ENCODE peak calls at places on chromosome X, in seven cellular contexts. One of them, this sample, is unnamed.

GRCh38 chrX:152637649-152638442 is at the start of gene GABRQ:
- DNase-seq in H9: peak
- DNase-seq in mesenchymal stem cell: no peak
- DNase-seq in mesendoderm: peak
- DNase-seq in H1: peak
- DNase-seq in trophoblast cell: peak
- DNase-seq in neuronal stem cell: peak
- DNase-seq in this sample: no peak

GRCh38 chrX:155666741-155667140 is 54.0 kb upstream of the TMLHE start:
- DNase-seq in H1: no peak
- DNase-seq in neuronal stem cell: no peak
- DNase-seq in H9: no peak
- DNase-seq in mesenchymal stem cell: no peak
- DNase-seq in trophoblast cell: no peak
- DNase-seq in mesendoderm: no peak
- DNase-seq in this sample: no peak

GRCh38 chrX:85159644-85160043 is 83.9 kb downstream of the SATL1 start:
- DNase-seq in H9: no peak
- DNase-seq in trophoblast cell: no peak
- DNase-seq in mesenchymal stem cell: no peak
- DNase-seq in neuronal stem cell: no peak
- DNase-seq in H1: no peak
- DNase-seq in mesendoderm: no peak
- DNase-seq in this sample: no peak

GRCh38 chrX:13485167-13485566 is 84.2 kb upstream of the EGFL6 start:
- DNase-seq in H9: no peak
- DNase-seq in trophoblast cell: no peak
- DNase-seq in mesendoderm: peak
- DNase-seq in neuronal stem cell: no peak
- DNase-seq in H1: no peak
- DNase-seq in mesenchymal stem cell: no peak
- DNase-seq in this sample: no peak

GRCh38 chrX:22889824-22890223 is 109.9 kb upstream of the DDX53 start:
- DNase-seq in neuronal stem cell: no peak
- DNase-seq in trophoblast cell: no peak
- DNase-seq in H1: no peak
- DNase-seq in mesendoderm: no peak
- DNase-seq in mesenchymal stem cell: no peak
- DNase-seq in H9: no peak
- DNase-seq in this sample: no peak

GRCh38 chrX:99394450-99394849 is 1015.6 kb downstream of the PCDH19 start:
- DNase-seq in H1: no peak
- DNase-seq in trophoblast cell: no peak
- DNase-seq in mesenchymal stem cell: no peak
- DNase-seq in mesendoderm: peak
- DNase-seq in H9: peak
- DNase-seq in neuronal stem cell: no peak
- DNase-seq in this sample: no peak

GRCh38 chrX:129193357-129193756 is 329.9 kb downstream of the SMARCA1 start:
- DNase-seq in H1: no peak
- DNase-seq in neuronal stem cell: no peak
- DNase-seq in H9: no peak
- DNase-seq in mesendoderm: no peak
- DNase-seq in mesenchymal stem cell: no peak
- DNase-seq in trophoblast cell: no peak
- DNase-seq in this sample: no peak

GRCh38 chrX:154546354-154547244 is at the start of gene G6PD:
- DNase-seq in trophoblast cell: peak
- DNase-seq in neuronal stem cell: peak
- DNase-seq in mesendoderm: peak
- DNase-seq in mesenchymal stem cell: peak
- DNase-seq in H9: peak
- DNase-seq in H1: no peak
- DNase-seq in this sample: peak

GRCh38 chrX:40012800-40013682 is 84.7 kb downstream of the BCOR start:
- DNase-seq in H9: peak
- DNase-seq in mesendoderm: peak
- DNase-seq in H1: no peak
- DNase-seq in neuronal stem cell: no peak
- DNase-seq in mesenchymal stem cell: peak
- DNase-seq in trophoblast cell: no peak
- DNase-seq in this sample: peak

GRCh38 chrX:26952213-26952612 is 510.9 kb downstream of the PPP4R3C start:
- DNase-seq in mesendoderm: peak
- DNase-seq in H1: no peak
- DNase-seq in mesenchymal stem cell: peak
- DNase-seq in neuronal stem cell: no peak
- DNase-seq in trophoblast cell: no peak
- DNase-seq in H9: no peak
- DNase-seq in this sample: no peak

GRCh38 chrX:154991039-154991438 is 31.5 kb downstream of the F8 start:
- DNase-seq in mesenchymal stem cell: no peak
- DNase-seq in mesendoderm: no peak
- DNase-seq in H9: no peak
- DNase-seq in trophoblast cell: no peak
- DNase-seq in neuronal stem cell: no peak
- DNase-seq in H1: no peak
- DNase-seq in this sample: no peak

GRCh38 chrX:101931104-101931493 is 728 bp downstream of the ZMAT1 start:
- DNase-seq in mesendoderm: no peak
- DNase-seq in trophoblast cell: no peak
- DNase-seq in H9: no peak
- DNase-seq in H1: no peak
- DNase-seq in mesenchymal stem cell: no peak
- DNase-seq in neuronal stem cell: peak
- DNase-seq in this sample: no peak

GRCh38 chrX:153692611-153693156 is 5.0 kb downstream of the SLC6A8 start:
- DNase-seq in trophoblast cell: no peak
- DNase-seq in mesenchymal stem cell: no peak
- DNase-seq in mesendoderm: no peak
- DNase-seq in neuronal stem cell: no peak
- DNase-seq in H9: no peak
- DNase-seq in H1: no peak
- DNase-seq in this sample: no peak

GRCh38 chrX:16458208-16458607 is 191.8 kb upstream of the S100G start:
- DNase-seq in mesendoderm: no peak
- DNase-seq in trophoblast cell: no peak
- DNase-seq in mesenchymal stem cell: no peak
- DNase-seq in neuronal stem cell: no peak
- DNase-seq in H1: no peak
- DNase-seq in H9: no peak
- DNase-seq in this sample: no peak

GRCh38 chrX:153946910-153947769 is 2.7 kb upstream of the RENBP start:
- DNase-seq in neuronal stem cell: peak
- DNase-seq in H1: no peak
- DNase-seq in mesendoderm: peak
- DNase-seq in mesenchymal stem cell: peak
- DNase-seq in H9: peak
- DNase-seq in trophoblast cell: peak
- DNase-seq in this sample: peak

GRCh38 chrX:53435997-53436396 is 1.8 kb upstream of the HSD17B10 start:
- DNase-seq in mesendoderm: peak
- DNase-seq in neuronal stem cell: no peak
- DNase-seq in trophoblast cell: peak
- DNase-seq in mesenchymal stem cell: peak
- DNase-seq in H1: no peak
- DNase-seq in H9: peak
- DNase-seq in this sample: peak

GRCh38 chrX:13048265-13048664 is 3.8 kb upstream of the FAM9C start:
- DNase-seq in H9: no peak
- DNase-seq in H1: no peak
- DNase-seq in mesendoderm: no peak
- DNase-seq in neuronal stem cell: no peak
- DNase-seq in mesenchymal stem cell: peak
- DNase-seq in trophoblast cell: no peak
- DNase-seq in this sample: peak

GRCh38 chrX:39805022-39805421 is 292.7 kb downstream of the BCOR start:
- DNase-seq in mesendoderm: peak
- DNase-seq in mesenchymal stem cell: no peak
- DNase-seq in H9: no peak
- DNase-seq in H1: no peak
- DNase-seq in neuronal stem cell: no peak
- DNase-seq in trophoblast cell: peak
- DNase-seq in this sample: no peak

GRCh38 chrX:97039363-97040029 is 155.8 kb downstream of the RPA4 start:
- DNase-seq in neuronal stem cell: no peak
- DNase-seq in mesenchymal stem cell: peak
- DNase-seq in H9: no peak
- DNase-seq in mesendoderm: no peak
- DNase-seq in trophoblast cell: no peak
- DNase-seq in H1: no peak
- DNase-seq in this sample: peak

GRCh38 chrX:19628006-19628575 is 112.8 kb upstream of the MAP3K15 start:
- DNase-seq in mesendoderm: no peak
- DNase-seq in neuronal stem cell: no peak
- DNase-seq in H1: no peak
- DNase-seq in H9: no peak
- DNase-seq in trophoblast cell: no peak
- DNase-seq in mesenchymal stem cell: no peak
- DNase-seq in this sample: peak
- H2BK120ac ChIP-seq in mesendoderm: no peak
- H2BK120ac ChIP-seq in neuronal stem cell: no peak
- H2BK120ac ChIP-seq in H1: no peak
- H2BK120ac ChIP-seq in H9: no peak
- H2BK120ac ChIP-seq in trophoblast cell: no peak
- H2BK120ac ChIP-seq in mesenchymal stem cell: no peak
- H2BK120ac ChIP-seq in this sample: no peak

GRCh38 chrX:67652581-67652980 is 108.8 kb downstream of the AR start:
- DNase-seq in neuronal stem cell: no peak
- DNase-seq in H9: no peak
- DNase-seq in mesendoderm: peak
- DNase-seq in H1: no peak
- DNase-seq in mesenchymal stem cell: no peak
- DNase-seq in trophoblast cell: no peak
- DNase-seq in this sample: no peak
- H3K4ac ChIP-seq in neuronal stem cell: no peak
- H3K4ac ChIP-seq in H9: no peak
- H3K4ac ChIP-seq in mesendoderm: no peak
- H3K4ac ChIP-seq in H1: no peak
- H3K4ac ChIP-seq in mesenchymal stem cell: no peak
- H3K4ac ChIP-seq in trophoblast cell: no peak
- H3K4ac ChIP-seq in this sample: no peak

GRCh38 chrX:109626637-109627036 is 1.7 kb upstream of the KCNE5 start:
- DNase-seq in mesenchymal stem cell: no peak
- DNase-seq in H1: no peak
- DNase-seq in neuronal stem cell: no peak
- DNase-seq in trophoblast cell: no peak
- DNase-seq in H9: no peak
- DNase-seq in mesendoderm: no peak
- DNase-seq in this sample: no peak

GRCh38 chrX:109624641-109625311 is at the start of gene KCNE5:
- DNase-seq in mesenchymal stem cell: peak
- DNase-seq in trophoblast cell: no peak
- DNase-seq in H1: no peak
- DNase-seq in mesendoderm: peak
- DNase-seq in H9: peak
- DNase-seq in neuronal stem cell: peak
- DNase-seq in this sample: no peak

GRCh38 chrX:109619816-109620215 is 5.2 kb downstream of the KCNE5 start:
- DNase-seq in mesenchymal stem cell: no peak
- DNase-seq in H9: no peak
- DNase-seq in H1: no peak
- DNase-seq in neuronal stem cell: no peak
- DNase-seq in trophoblast cell: no peak
- DNase-seq in mesendoderm: peak
- DNase-seq in this sample: no peak

GRCh38 chrX:109624022-109624421 is 950 bp downstream of the KCNE5 start:
- DNase-seq in H1: no peak
- DNase-seq in trophoblast cell: no peak
- DNase-seq in mesendoderm: peak
- DNase-seq in H9: no peak
- DNase-seq in neuronal stem cell: no peak
- DNase-seq in mesenchymal stem cell: no peak
- DNase-seq in this sample: no peak

DNA sequence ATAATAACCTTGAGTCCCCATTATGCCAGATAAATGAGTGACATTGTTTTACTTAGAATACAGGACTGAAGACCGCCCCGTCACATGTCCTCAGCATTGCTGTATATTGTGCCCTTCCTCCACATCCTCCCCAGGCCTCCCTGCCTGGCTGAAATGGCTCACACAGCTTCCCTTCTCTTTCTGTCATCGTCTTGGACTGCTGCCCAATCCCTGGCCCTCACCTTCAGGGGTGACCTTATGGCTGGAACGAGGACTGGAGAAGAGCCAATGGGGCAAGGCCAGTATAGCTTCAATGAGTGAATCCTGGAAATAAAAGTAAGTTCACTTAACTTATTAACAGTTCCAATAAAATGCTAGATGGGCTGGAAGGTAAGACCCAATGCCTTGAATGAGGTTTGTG is 2.7 kb downstream of the KCNE5 start:
- DNase-seq in trophoblast cell: no peak
- DNase-seq in mesendoderm: no peak
- DNase-seq in mesenchymal stem cell: no peak
- DNase-seq in H9: no peak
- DNase-seq in neuronal stem cell: no peak
- DNase-seq in H1: no peak
- DNase-seq in this sample: no peak
- H3K23ac ChIP-seq in trophoblast cell: no peak
- H3K23ac ChIP-seq in mesendoderm: no peak
- H3K23ac ChIP-seq in mesenchymal stem cell: no peak
- H3K23ac ChIP-seq in H9: no peak
- H3K23ac ChIP-seq in neuronal stem cell: no peak
- H3K23ac ChIP-seq in H1: no peak
- H3K23ac ChIP-seq in this sample: no peak

GRCh38 chrX:103529550-103529949 is 10.3 kb upstream of the RAB40A start:
- DNase-seq in H1: no peak
- DNase-seq in mesendoderm: no peak
- DNase-seq in H9: no peak
- DNase-seq in trophoblast cell: no peak
- DNase-seq in neuronal stem cell: no peak
- DNase-seq in mesenchymal stem cell: no peak
- DNase-seq in this sample: no peak
- H2BK120ac ChIP-seq in H1: no peak
- H2BK120ac ChIP-seq in mesendoderm: no peak
- H2BK120ac ChIP-seq in H9: no peak
- H2BK120ac ChIP-seq in trophoblast cell: no peak
- H2BK120ac ChIP-seq in neuronal stem cell: no peak
- H2BK120ac ChIP-seq in mesenchymal stem cell: no peak
- H2BK120ac ChIP-seq in this sample: no peak

DNA sequence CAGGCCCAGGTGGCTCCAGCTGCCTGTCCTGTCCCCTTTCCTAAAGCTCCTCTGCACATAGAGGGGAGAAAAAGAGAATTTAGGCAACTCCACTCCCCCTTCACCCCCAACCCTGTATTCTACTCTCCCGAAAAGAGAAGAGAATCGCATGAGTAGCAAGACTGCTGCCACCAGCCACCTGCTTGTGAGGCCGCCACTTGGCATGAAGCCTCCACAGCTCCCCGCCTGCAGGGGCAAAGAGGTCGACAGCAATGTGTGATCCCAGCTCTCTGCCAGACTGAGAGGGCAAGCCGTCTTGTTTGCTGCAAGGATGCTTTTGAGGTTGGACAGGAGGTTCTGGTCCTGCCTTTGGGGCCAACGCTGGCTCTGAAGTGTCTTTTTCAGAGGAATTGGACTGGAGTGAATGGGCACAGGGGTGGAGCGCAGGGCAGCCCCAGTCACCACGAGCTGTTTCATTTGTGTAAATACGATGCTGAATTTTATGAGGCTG is 77.1 kb downstream of the STARD8 start:
- DNase-seq in neuronal stem cell: no peak
- DNase-seq in H1: no peak
- DNase-seq in mesenchymal stem cell: no peak
- DNase-seq in H9: no peak
- DNase-seq in mesendoderm: no peak
- DNase-seq in trophoblast cell: no peak
- DNase-seq in this sample: no peak
- H3K4ac ChIP-seq in neuronal stem cell: no peak
- H3K4ac ChIP-seq in H1: no peak
- H3K4ac ChIP-seq in mesenchymal stem cell: no peak
- H3K4ac ChIP-seq in H9: no peak
- H3K4ac ChIP-seq in mesendoderm: no peak
- H3K4ac ChIP-seq in trophoblast cell: no peak
- H3K4ac ChIP-seq in this sample: no peak